ENCODE peak calls at places on chromosomes 11 and 22, in six cellular contexts. One of them, this sample, is unnamed.
A peak's percentile ranks its signal among the peaks of the same experiment; 100 is the strongest.

GRCh38 chr11:73326929-73327811 is 19.1 kb downstream of the ARHGEF17 start:
- ATAC-seq in aorta: no peak
- ATAC-seq in left lung: no peak
- ATAC-seq in naive B cell: no peak
- ATAC-seq in A549: no peak
- ATAC-seq in HCT116: no peak
- ATAC-seq in this sample: peak; percentile 86

GRCh38 chr11:78801161-78801884 is 226.7 kb upstream of the NARS2 start:
- ATAC-seq in aorta: peak; percentile 76
- ATAC-seq in left lung: peak; percentile 80
- ATAC-seq in naive B cell: no peak
- ATAC-seq in A549: peak; percentile 44
- ATAC-seq in HCT116: no peak
- ATAC-seq in this sample: no peak

GRCh38 chr11:115761348-115761747 is 257.1 kb upstream of the CADM1 start:
- ATAC-seq in aorta: no peak
- ATAC-seq in left lung: peak; percentile 60
- ATAC-seq in naive B cell: no peak
- ATAC-seq in A549: no peak
- ATAC-seq in HCT116: no peak
- ATAC-seq in this sample: no peak

GRCh38 chr11:1092919-1093318 is 18.2 kb downstream of the MUC2 start:
- ATAC-seq in aorta: no peak
- ATAC-seq in left lung: no peak
- ATAC-seq in naive B cell: no peak
- ATAC-seq in A549: no peak
- ATAC-seq in HCT116: no peak
- ATAC-seq in this sample: no peak

GRCh38 chr22:49913446-49913845 is 4.8 kb downstream of the ALG12 start:
- ATAC-seq in aorta: no peak
- ATAC-seq in left lung: no peak
- ATAC-seq in naive B cell: no peak
- ATAC-seq in A549: no peak
- ATAC-seq in HCT116: no peak
- ATAC-seq in this sample: no peak

GRCh38 chr11:26830218-26830617 is 108.4 kb upstream of the SLC5A12 start:
- ATAC-seq in aorta: no peak
- ATAC-seq in left lung: no peak
- ATAC-seq in naive B cell: no peak
- ATAC-seq in A549: no peak
- ATAC-seq in HCT116: no peak
- ATAC-seq in this sample: no peak

GRCh38 chr11:93585758-93586157 is 42.6 kb upstream of the SMCO4 start:
- ATAC-seq in aorta: no peak
- ATAC-seq in left lung: peak; percentile 73
- ATAC-seq in naive B cell: no peak
- ATAC-seq in A549: peak; percentile 86
- ATAC-seq in HCT116: no peak
- ATAC-seq in this sample: no peak

GRCh38 chr11:57566564-57567209 is 785 bp downstream of the UBE2L6 start:
- ATAC-seq in aorta: no peak
- ATAC-seq in left lung: no peak
- ATAC-seq in naive B cell: no peak
- ATAC-seq in A549: no peak
- ATAC-seq in HCT116: no peak
- ATAC-seq in this sample: no peak

GRCh38 chr11:95999604-96000003 is 75.7 kb upstream of the MTMR2 start:
- ATAC-seq in aorta: no peak
- ATAC-seq in left lung: no peak
- ATAC-seq in naive B cell: no peak
- ATAC-seq in A549: no peak
- ATAC-seq in HCT116: no peak
- ATAC-seq in this sample: no peak

GRCh38 chr22:49969751-49970527 is 9.4 kb downstream of the PIM3 start:
- ATAC-seq in aorta: no peak
- ATAC-seq in left lung: no peak
- ATAC-seq in naive B cell: no peak
- ATAC-seq in A549: peak; percentile 2
- ATAC-seq in HCT116: no peak
- ATAC-seq in this sample: no peak

GRCh38 chr22:42069801-42070516 is 653 bp downstream of the NAGA start:
- ATAC-seq in aorta: no peak
- ATAC-seq in left lung: peak; percentile 6
- ATAC-seq in naive B cell: peak; percentile 6
- ATAC-seq in A549: no peak
- ATAC-seq in HCT116: peak; percentile 19
- ATAC-seq in this sample: peak; percentile 21

GRCh38 chr11:66639066-66639813 is 737 bp downstream of the RBM4 start:
- ATAC-seq in aorta: peak; percentile 1
- ATAC-seq in left lung: peak; percentile 4
- ATAC-seq in naive B cell: no peak
- ATAC-seq in A549: peak; percentile 1
- ATAC-seq in HCT116: no peak
- ATAC-seq in this sample: no peak

GRCh38 chr11:121520243-121521144 is 67.7 kb upstream of the SORL1-AS1 start:
- ATAC-seq in aorta: peak; percentile 72
- ATAC-seq in left lung: peak; percentile 43
- ATAC-seq in naive B cell: no peak
- ATAC-seq in A549: no peak
- ATAC-seq in HCT116: no peak
- ATAC-seq in this sample: no peak

GRCh38 chr11:66491315-66491935 is 11.2 kb downstream of the DPP3 start:
- ATAC-seq in aorta: no peak
- ATAC-seq in left lung: no peak
- ATAC-seq in naive B cell: no peak
- ATAC-seq in A549: peak; percentile 83
- ATAC-seq in HCT116: peak; percentile 84
- ATAC-seq in this sample: no peak

GRCh38 chr22:45058622-45058912 is 48.8 kb upstream of the PHF21B start:
- ATAC-seq in aorta: no peak
- ATAC-seq in left lung: no peak
- ATAC-seq in naive B cell: no peak
- ATAC-seq in A549: no peak
- ATAC-seq in HCT116: no peak
- ATAC-seq in this sample: no peak

GRCh38 chr11:35432464-35432863 is 13.1 kb upstream of the SLC1A2 start:
- ATAC-seq in aorta: no peak
- ATAC-seq in left lung: no peak
- ATAC-seq in naive B cell: no peak
- ATAC-seq in A549: no peak
- ATAC-seq in HCT116: no peak
- ATAC-seq in this sample: no peak

GRCh38 chr11:68470304-68470811 is 9.8 kb downstream of the PPP6R3 start:
- ATAC-seq in aorta: no peak
- ATAC-seq in left lung: no peak
- ATAC-seq in naive B cell: no peak
- ATAC-seq in A549: no peak
- ATAC-seq in HCT116: no peak
- ATAC-seq in this sample: no peak

GRCh38 chr11:78000193-78000592 is 5.7 kb upstream of the INTS4 start:
- ATAC-seq in aorta: no peak
- ATAC-seq in left lung: peak; percentile 91
- ATAC-seq in naive B cell: peak; percentile 28
- ATAC-seq in A549: peak; percentile 95
- ATAC-seq in HCT116: peak; percentile 95
- ATAC-seq in this sample: peak; percentile 79

GRCh38 chr22:46035380-46035741 is 58.4 kb upstream of the WNT7B start:
- ATAC-seq in aorta: no peak
- ATAC-seq in left lung: no peak
- ATAC-seq in naive B cell: no peak
- ATAC-seq in A549: no peak
- ATAC-seq in HCT116: no peak
- ATAC-seq in this sample: no peak

GRCh38 chr22:48492371-48493320 is 1335.0 kb downstream of the BRD1 start:
- ATAC-seq in aorta: peak; percentile 71
- ATAC-seq in left lung: peak; percentile 89
- ATAC-seq in naive B cell: peak; percentile 61
- ATAC-seq in A549: peak; percentile 78
- ATAC-seq in HCT116: peak; percentile 90
- ATAC-seq in this sample: peak; percentile 54

GRCh38 chr11:122140535-122140934 is 24.5 kb upstream of the BLID start:
- ATAC-seq in aorta: no peak
- ATAC-seq in left lung: no peak
- ATAC-seq in naive B cell: no peak
- ATAC-seq in A549: no peak
- ATAC-seq in HCT116: peak; percentile 50
- ATAC-seq in this sample: no peak

GRCh38 chr11:83691387-83692088 is 405.4 kb upstream of the CCDC90B start:
- ATAC-seq in aorta: peak; percentile 22
- ATAC-seq in left lung: peak; percentile 59
- ATAC-seq in naive B cell: no peak
- ATAC-seq in A549: no peak
- ATAC-seq in HCT116: no peak
- ATAC-seq in this sample: no peak

GRCh38 chr11:131898872-131899400 is 528.5 kb downstream of the NTM start:
- ATAC-seq in aorta: peak; percentile 28
- ATAC-seq in left lung: no peak
- ATAC-seq in naive B cell: no peak
- ATAC-seq in A549: no peak
- ATAC-seq in HCT116: no peak
- ATAC-seq in this sample: no peak

GRCh38 chr22:45969414-45969799 is 7.6 kb downstream of the WNT7B start:
- ATAC-seq in aorta: no peak
- ATAC-seq in left lung: no peak
- ATAC-seq in naive B cell: no peak
- ATAC-seq in A549: peak; percentile 73
- ATAC-seq in HCT116: peak; percentile 83
- ATAC-seq in this sample: no peak

GRCh38 chr11:73358071-73358470 is 18.1 kb upstream of the RELT start:
- ATAC-seq in aorta: no peak
- ATAC-seq in left lung: no peak
- ATAC-seq in naive B cell: no peak
- ATAC-seq in A549: no peak
- ATAC-seq in HCT116: no peak
- ATAC-seq in this sample: no peak

GRCh38 chr11:77449060-77449521 is 24.8 kb downstream of the PAK1 start:
- ATAC-seq in aorta: no peak
- ATAC-seq in left lung: no peak
- ATAC-seq in naive B cell: peak; percentile 78
- ATAC-seq in A549: no peak
- ATAC-seq in HCT116: no peak
- ATAC-seq in this sample: peak; percentile 85

GRCh38 chr11:129790131-129790530 is 25.5 kb upstream of the TMEM45B start:
- ATAC-seq in aorta: no peak
- ATAC-seq in left lung: no peak
- ATAC-seq in naive B cell: no peak
- ATAC-seq in A549: no peak
- ATAC-seq in HCT116: no peak
- ATAC-seq in this sample: no peak

GRCh38 chr11:69497221-69497787 is 15.8 kb downstream of the LINC01488 start:
- ATAC-seq in aorta: peak; percentile 90
- ATAC-seq in left lung: peak; percentile 96
- ATAC-seq in naive B cell: no peak
- ATAC-seq in A549: peak; percentile 97
- ATAC-seq in HCT116: peak; percentile 96
- ATAC-seq in this sample: no peak

GRCh38 chr11:19365743-19366410 is 125.1 kb upstream of the E2F8 start:
- ATAC-seq in aorta: no peak
- ATAC-seq in left lung: no peak
- ATAC-seq in naive B cell: no peak
- ATAC-seq in A549: no peak
- ATAC-seq in HCT116: no peak
- ATAC-seq in this sample: no peak

GRCh38 chr11:19794161-19794560 is 81.5 kb downstream of the NAV2 start:
- ATAC-seq in aorta: no peak
- ATAC-seq in left lung: no peak
- ATAC-seq in naive B cell: no peak
- ATAC-seq in A549: no peak
- ATAC-seq in HCT116: no peak
- ATAC-seq in this sample: no peak

GRCh38 chr11:117229931-117230285 is 2.0 kb downstream of the PCSK7 start:
- ATAC-seq in aorta: no peak
- ATAC-seq in left lung: no peak
- ATAC-seq in naive B cell: no peak
- ATAC-seq in A549: no peak
- ATAC-seq in HCT116: no peak
- ATAC-seq in this sample: no peak

GRCh38 chr22:23084453-23085350 is 14.4 kb downstream of the GNAZ start:
- ATAC-seq in aorta: no peak
- ATAC-seq in left lung: no peak
- ATAC-seq in naive B cell: no peak
- ATAC-seq in A549: no peak
- ATAC-seq in HCT116: no peak
- ATAC-seq in this sample: no peak

GRCh38 chr11:107827041-107827440 is 31.5 kb downstream of the SLC35F2 start:
- ATAC-seq in aorta: no peak
- ATAC-seq in left lung: no peak
- ATAC-seq in naive B cell: no peak
- ATAC-seq in A549: no peak
- ATAC-seq in HCT116: no peak
- ATAC-seq in this sample: no peak

GRCh38 chr11:16987205-16987568 is 27.0 kb downstream of the PLEKHA7 start:
- ATAC-seq in aorta: no peak
- ATAC-seq in left lung: peak; percentile 78
- ATAC-seq in naive B cell: no peak
- ATAC-seq in A549: no peak
- ATAC-seq in HCT116: peak; percentile 30
- ATAC-seq in this sample: no peak

GRCh38 chr11:114083256-114084252 is 24.0 kb downstream of the ZBTB16 start:
- ATAC-seq in aorta: no peak
- ATAC-seq in left lung: no peak
- ATAC-seq in naive B cell: peak; percentile 59
- ATAC-seq in A549: no peak
- ATAC-seq in HCT116: no peak
- ATAC-seq in this sample: no peak

GRCh38 chr11:87437844-87438223 is 400.1 kb downstream of the TMEM135 start:
- ATAC-seq in aorta: no peak
- ATAC-seq in left lung: no peak
- ATAC-seq in naive B cell: no peak
- ATAC-seq in A549: no peak
- ATAC-seq in HCT116: peak; percentile 36
- ATAC-seq in this sample: no peak